ENCODE peak calls at places on chromosomes 11 and 22, in eight cellular contexts. One of them, this sample, is unnamed.

GRCh38 chr22:29207231-29207550 is 1.5 kb downstream of the EMID1 start:
- DNase-seq in KBM-7: no peak
- DNase-seq in heart right ventricle: no peak
- DNase-seq in iPS-NIHi11: no peak
- DNase-seq in progenitor cell of endocrine pancreas: no peak
- DNase-seq in anterior cingulate cortex: no peak
- DNase-seq in CD8-positive, alpha-beta memory T cell: no peak
- DNase-seq in T-helper 9 cell: no peak
- DNase-seq in this sample: no peak

GRCh38 chr11:76782526-76783293 is 446 bp upstream of the TSKU start:
- DNase-seq in CD8-positive, alpha-beta memory T cell: no peak
- DNase-seq in KBM-7: peak; percentile 94
- DNase-seq in iPS-NIHi11: peak; percentile 90
- DNase-seq in T-helper 9 cell: no peak
- DNase-seq in progenitor cell of endocrine pancreas: peak; percentile 86
- DNase-seq in heart right ventricle: peak; percentile 88
- DNase-seq in anterior cingulate cortex: peak; percentile 66
- DNase-seq in this sample: peak; percentile 94

GRCh38 chr11:68266936-68267880 is 4.6 kb downstream of the C11orf24 start:
- DNase-seq in progenitor cell of endocrine pancreas: no peak
- DNase-seq in T-helper 9 cell: no peak
- DNase-seq in CD8-positive, alpha-beta memory T cell: no peak
- DNase-seq in iPS-NIHi11: no peak
- DNase-seq in anterior cingulate cortex: no peak
- DNase-seq in KBM-7: no peak
- DNase-seq in heart right ventricle: no peak
- DNase-seq in this sample: no peak

GRCh38 chr11:69645801-69646492 is 5.0 kb downstream of the CCND1 start:
- DNase-seq in CD8-positive, alpha-beta memory T cell: no peak
- DNase-seq in anterior cingulate cortex: no peak
- DNase-seq in progenitor cell of endocrine pancreas: no peak
- DNase-seq in heart right ventricle: no peak
- DNase-seq in KBM-7: no peak
- DNase-seq in iPS-NIHi11: no peak
- DNase-seq in T-helper 9 cell: no peak
- DNase-seq in this sample: no peak

GRCh38 chr11:68870470-68870869 is 28.8 kb upstream of the CPT1A start:
- DNase-seq in iPS-NIHi11: no peak
- DNase-seq in CD8-positive, alpha-beta memory T cell: no peak
- DNase-seq in KBM-7: peak; percentile 19
- DNase-seq in heart right ventricle: no peak
- DNase-seq in anterior cingulate cortex: no peak
- DNase-seq in T-helper 9 cell: no peak
- DNase-seq in progenitor cell of endocrine pancreas: no peak
- DNase-seq in this sample: no peak

GRCh38 chr11:20205807-20206206 is 45.5 kb upstream of the DBX1 start:
- DNase-seq in CD8-positive, alpha-beta memory T cell: no peak
- DNase-seq in heart right ventricle: no peak
- DNase-seq in progenitor cell of endocrine pancreas: no peak
- DNase-seq in T-helper 9 cell: no peak
- DNase-seq in iPS-NIHi11: no peak
- DNase-seq in anterior cingulate cortex: no peak
- DNase-seq in KBM-7: no peak
- DNase-seq in this sample: no peak

GRCh38 chr11:75667831-75668507 is 869 bp downstream of the MAP6 start:
- DNase-seq in anterior cingulate cortex: peak; percentile 60
- DNase-seq in heart right ventricle: peak; percentile 59
- DNase-seq in KBM-7: peak; percentile 27
- DNase-seq in progenitor cell of endocrine pancreas: peak; percentile 56
- DNase-seq in CD8-positive, alpha-beta memory T cell: no peak
- DNase-seq in T-helper 9 cell: no peak
- DNase-seq in iPS-NIHi11: peak; percentile 91
- DNase-seq in this sample: no peak

GRCh38 chr22:39773976-39774539 is 119.5 kb downstream of the ENTHD1 start:
- DNase-seq in iPS-NIHi11: no peak
- DNase-seq in anterior cingulate cortex: no peak
- DNase-seq in CD8-positive, alpha-beta memory T cell: no peak
- DNase-seq in heart right ventricle: no peak
- DNase-seq in progenitor cell of endocrine pancreas: no peak
- DNase-seq in KBM-7: no peak
- DNase-seq in T-helper 9 cell: no peak
- DNase-seq in this sample: no peak

GRCh38 chr11:78313181-78313788 is 104.3 kb downstream of the GAB2 start:
- DNase-seq in KBM-7: no peak
- DNase-seq in iPS-NIHi11: no peak
- DNase-seq in anterior cingulate cortex: peak; percentile 34
- DNase-seq in T-helper 9 cell: no peak
- DNase-seq in CD8-positive, alpha-beta memory T cell: no peak
- DNase-seq in progenitor cell of endocrine pancreas: no peak
- DNase-seq in heart right ventricle: no peak
- DNase-seq in this sample: peak; percentile 66

GRCh38 chr11:21177379-21177778 is 508.0 kb downstream of the NELL1 start:
- DNase-seq in T-helper 9 cell: no peak
- DNase-seq in anterior cingulate cortex: no peak
- DNase-seq in CD8-positive, alpha-beta memory T cell: no peak
- DNase-seq in progenitor cell of endocrine pancreas: no peak
- DNase-seq in iPS-NIHi11: no peak
- DNase-seq in KBM-7: no peak
- DNase-seq in heart right ventricle: no peak
- DNase-seq in this sample: no peak

GRCh38 chr11:114163231-114163631 is 103.7 kb downstream of the ZBTB16 start:
- DNase-seq in progenitor cell of endocrine pancreas: no peak
- DNase-seq in CD8-positive, alpha-beta memory T cell: no peak
- DNase-seq in iPS-NIHi11: no peak
- DNase-seq in heart right ventricle: no peak
- DNase-seq in anterior cingulate cortex: no peak
- DNase-seq in T-helper 9 cell: no peak
- DNase-seq in KBM-7: no peak
- DNase-seq in this sample: peak; percentile 72

GRCh38 chr22:20299736-20300136 is 20.1 kb downstream of the DGCR6L start:
- DNase-seq in KBM-7: peak; percentile 48
- DNase-seq in anterior cingulate cortex: no peak
- DNase-seq in progenitor cell of endocrine pancreas: no peak
- DNase-seq in iPS-NIHi11: no peak
- DNase-seq in heart right ventricle: no peak
- DNase-seq in CD8-positive, alpha-beta memory T cell: no peak
- DNase-seq in T-helper 9 cell: no peak
- DNase-seq in this sample: no peak

GRCh38 chr22:49915610-49916009 is 2.6 kb downstream of the ALG12 start:
- DNase-seq in progenitor cell of endocrine pancreas: no peak
- DNase-seq in CD8-positive, alpha-beta memory T cell: no peak
- DNase-seq in iPS-NIHi11: peak; percentile 55
- DNase-seq in T-helper 9 cell: no peak
- DNase-seq in heart right ventricle: no peak
- DNase-seq in anterior cingulate cortex: no peak
- DNase-seq in KBM-7: no peak
- DNase-seq in this sample: no peak

GRCh38 chr11:111823629-111824028 is 47.8 kb downstream of the ALG9 start:
- DNase-seq in heart right ventricle: no peak
- DNase-seq in progenitor cell of endocrine pancreas: no peak
- DNase-seq in KBM-7: no peak
- DNase-seq in iPS-NIHi11: no peak
- DNase-seq in anterior cingulate cortex: no peak
- DNase-seq in T-helper 9 cell: no peak
- DNase-seq in CD8-positive, alpha-beta memory T cell: no peak
- DNase-seq in this sample: no peak

GRCh38 chr11:93020248-93021088 is 51.0 kb downstream of the MTNR1B start:
- DNase-seq in progenitor cell of endocrine pancreas: no peak
- DNase-seq in iPS-NIHi11: no peak
- DNase-seq in heart right ventricle: no peak
- DNase-seq in T-helper 9 cell: no peak
- DNase-seq in KBM-7: no peak
- DNase-seq in anterior cingulate cortex: no peak
- DNase-seq in CD8-positive, alpha-beta memory T cell: no peak
- DNase-seq in this sample: no peak

GRCh38 chr11:127074151-127074761 is 73.7 kb upstream of the KIRREL3 start:
- DNase-seq in CD8-positive, alpha-beta memory T cell: no peak
- DNase-seq in anterior cingulate cortex: no peak
- DNase-seq in iPS-NIHi11: peak; percentile 41
- DNase-seq in KBM-7: peak; percentile 32
- DNase-seq in T-helper 9 cell: no peak
- DNase-seq in heart right ventricle: no peak
- DNase-seq in progenitor cell of endocrine pancreas: no peak
- DNase-seq in this sample: no peak

GRCh38 chr11:100557830-100558611 is 129.1 kb upstream of the ARHGAP42 start:
- DNase-seq in CD8-positive, alpha-beta memory T cell: no peak
- DNase-seq in anterior cingulate cortex: no peak
- DNase-seq in T-helper 9 cell: no peak
- DNase-seq in heart right ventricle: no peak
- DNase-seq in KBM-7: no peak
- DNase-seq in iPS-NIHi11: no peak
- DNase-seq in progenitor cell of endocrine pancreas: no peak
- DNase-seq in this sample: no peak

GRCh38 chr11:116808262-116809175 is 14.6 kb downstream of the APOA4 start:
- DNase-seq in T-helper 9 cell: no peak
- DNase-seq in anterior cingulate cortex: no peak
- DNase-seq in progenitor cell of endocrine pancreas: no peak
- DNase-seq in KBM-7: no peak
- DNase-seq in heart right ventricle: no peak
- DNase-seq in iPS-NIHi11: no peak
- DNase-seq in CD8-positive, alpha-beta memory T cell: no peak
- DNase-seq in this sample: no peak

GRCh38 chr11:114783805-114784204 is 105.5 kb downstream of the NXPE2 start:
- DNase-seq in T-helper 9 cell: no peak
- DNase-seq in KBM-7: no peak
- DNase-seq in anterior cingulate cortex: no peak
- DNase-seq in heart right ventricle: no peak
- DNase-seq in CD8-positive, alpha-beta memory T cell: no peak
- DNase-seq in iPS-NIHi11: no peak
- DNase-seq in progenitor cell of endocrine pancreas: no peak
- DNase-seq in this sample: no peak

GRCh38 chr11:44629732-44630345 is 64.4 kb downstream of the CD82 start:
- DNase-seq in CD8-positive, alpha-beta memory T cell: no peak
- DNase-seq in iPS-NIHi11: no peak
- DNase-seq in T-helper 9 cell: no peak
- DNase-seq in anterior cingulate cortex: no peak
- DNase-seq in progenitor cell of endocrine pancreas: no peak
- DNase-seq in KBM-7: no peak
- DNase-seq in heart right ventricle: no peak
- DNase-seq in this sample: no peak

GRCh38 chr11:117879516-117880480 is 3.3 kb upstream of the FXYD6 start:
- DNase-seq in iPS-NIHi11: no peak
- DNase-seq in anterior cingulate cortex: no peak
- DNase-seq in T-helper 9 cell: no peak
- DNase-seq in progenitor cell of endocrine pancreas: no peak
- DNase-seq in KBM-7: no peak
- DNase-seq in heart right ventricle: no peak
- DNase-seq in CD8-positive, alpha-beta memory T cell: no peak
- DNase-seq in this sample: no peak

GRCh38 chr11:62644220-62644619 is 2.2 kb downstream of the GANAB start:
- DNase-seq in KBM-7: no peak
- DNase-seq in iPS-NIHi11: no peak
- DNase-seq in T-helper 9 cell: no peak
- DNase-seq in heart right ventricle: no peak
- DNase-seq in CD8-positive, alpha-beta memory T cell: no peak
- DNase-seq in progenitor cell of endocrine pancreas: no peak
- DNase-seq in anterior cingulate cortex: no peak
- DNase-seq in this sample: no peak

GRCh38 chr11:120945042-120945441 is 78.9 kb upstream of the TBCEL start:
- DNase-seq in heart right ventricle: no peak
- DNase-seq in CD8-positive, alpha-beta memory T cell: no peak
- DNase-seq in T-helper 9 cell: no peak
- DNase-seq in progenitor cell of endocrine pancreas: no peak
- DNase-seq in anterior cingulate cortex: no peak
- DNase-seq in iPS-NIHi11: no peak
- DNase-seq in KBM-7: peak; percentile 24
- DNase-seq in this sample: no peak

This sample was measured in tibial artery.